ENCODE peak calls at places on chromosomes 3 and 15, in ten cellular contexts. D is SJSA1, C is MM.1S, Y is K562, P is left ventricle myocardium inferior, T is hepatocyte, I is tibial artery, H is mammary epithelial cell, O is psoas muscle, K is PC-9. S is an unnamed sample.

GRCh38 chr15:73560501-73561117 is 72.6 kb downstream of the NPTN start:
- DNase-seq in I (no peak), Y (no peak), T (peak; percentile 76), H (peak; percentile 51), D (no peak), K (peak; percentile 8), O (no peak), C (peak; percentile 64), P (no peak), S (no peak)

GRCh38 chr15:60047701-60048100 is 43.6 kb downstream of the FOXB1 start:
- DNase-seq in H (no peak), P (no peak), Y (no peak), T (no peak), C (no peak), K (no peak), D (no peak), I (no peak), O (no peak), S (no peak)

GRCh38 chr3:136621628-136622027 is 130.6 kb downstream of the STAG1 start:
- DNase-seq in O (no peak), K (peak; percentile 26), C (no peak), Y (no peak), T (no peak), H (peak; percentile 69), D (no peak), P (no peak), I (no peak), S (no peak)

GRCh38 chr3:61547625-61548024 is 13.7 kb upstream of the PTPRG start:
- DNase-seq in D (no peak), Y (no peak), O (no peak), I (no peak), T (no peak), P (no peak), C (no peak), H (no peak), K (no peak), S (no peak)

GRCh38 chr15:25737218-25737643 is 125.9 kb downstream of the ATP10A start:
- DNase-seq in H (no peak), T (no peak), K (no peak), D (peak; percentile 71), Y (no peak), O (no peak), C (no peak), P (peak; percentile 62), I (peak; percentile 81), S (peak; percentile 56)

GRCh38 chr3:187550446-187550845 is 119.7 kb downstream of the SST start:
- DNase-seq in K (no peak), O (no peak), D (no peak), C (no peak), I (no peak), Y (no peak), H (no peak), P (no peak), T (no peak), S (no peak)

GRCh38 chr3:106423321-106424225 is 554.8 kb upstream of the CBLB start:
- DNase-seq in P (no peak), O (no peak), K (no peak), H (peak; percentile 21), Y (no peak), I (no peak), T (no peak), C (no peak), D (no peak), S (no peak)

GRCh38 chr3:184568918-184569829 is 7.6 kb downstream of the EPHB3 start:
- DNase-seq in C (no peak), H (peak; percentile 82), P (peak; percentile 81), D (peak; percentile 94), I (peak; percentile 87), O (peak; percentile 77), Y (peak; percentile 62), K (peak; percentile 75), T (peak; percentile 91), S (peak; percentile 92)

DNA sequence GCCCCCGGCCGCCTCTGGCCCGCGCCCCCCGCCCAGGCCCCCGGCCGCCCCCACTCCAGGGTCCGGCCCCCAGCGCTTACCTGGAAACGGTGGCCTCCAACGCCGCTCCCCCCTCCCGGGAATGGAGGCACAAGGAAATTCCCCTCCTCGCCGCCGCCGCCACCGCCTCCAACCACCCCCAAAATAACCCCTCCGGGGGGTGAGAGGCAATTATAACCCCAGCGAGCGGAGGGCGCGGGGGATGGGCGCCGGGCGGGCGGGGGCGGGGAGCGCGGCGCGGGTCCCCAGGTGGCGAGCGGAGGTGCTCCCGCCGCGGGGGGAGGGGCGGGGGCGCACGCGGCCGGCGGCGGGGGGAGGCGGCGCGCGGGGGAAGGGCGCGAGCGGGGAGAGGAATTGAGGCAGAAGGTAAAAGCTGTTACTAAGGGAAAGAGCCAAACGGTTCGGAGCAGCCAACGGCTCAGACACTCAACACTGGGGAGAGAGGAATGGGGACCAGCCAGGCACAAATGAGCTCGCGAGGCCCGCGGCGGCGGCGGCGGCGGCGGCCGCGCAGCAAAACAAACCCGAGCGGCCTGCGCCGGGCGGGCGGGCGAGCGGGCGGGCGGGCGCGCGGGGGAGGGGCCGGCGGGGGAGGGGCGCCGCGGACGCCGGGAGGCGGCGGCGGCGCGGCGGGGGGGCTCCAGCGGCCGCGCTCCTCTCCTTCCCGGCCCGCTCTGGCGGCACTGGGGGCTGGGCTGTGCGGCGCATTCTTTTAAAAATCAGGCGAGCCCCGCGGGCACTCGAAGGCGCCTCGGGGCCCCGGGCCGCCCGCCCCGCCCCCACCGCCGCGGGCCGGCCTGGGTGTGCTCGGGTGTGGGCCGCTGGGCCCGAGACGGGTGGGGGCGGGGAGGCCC is at the start of gene TBL1XR1:
- DNase-seq in Y (peak; percentile 94), T (peak; percentile 94), K (peak; percentile 96), D (peak; percentile 89), H (peak; percentile 88), I (peak; percentile 92), P (peak; percentile 93), O (peak; percentile 91), C (peak; percentile 97), S (peak; percentile 96)
- H3K4me1 ChIP-seq in Y (peaks cover 4% of the 10 kb centered on the region), T (peaks cover 16% of the 10 kb centered on the region), K (peaks cover 44% of the 10 kb centered on the region), D (peaks cover 41% of the 10 kb centered on the region), H (peaks cover 12% of the 10 kb centered on the region), I (peaks cover 7% of the 10 kb centered on the region), P (peaks cover 44% of the 10 kb centered on the region), O (peaks cover 19% of the 10 kb centered on the region), C (peaks cover 40% of the 10 kb centered on the region), S (no peaks in the 10 kb centered on the region)

DNA sequence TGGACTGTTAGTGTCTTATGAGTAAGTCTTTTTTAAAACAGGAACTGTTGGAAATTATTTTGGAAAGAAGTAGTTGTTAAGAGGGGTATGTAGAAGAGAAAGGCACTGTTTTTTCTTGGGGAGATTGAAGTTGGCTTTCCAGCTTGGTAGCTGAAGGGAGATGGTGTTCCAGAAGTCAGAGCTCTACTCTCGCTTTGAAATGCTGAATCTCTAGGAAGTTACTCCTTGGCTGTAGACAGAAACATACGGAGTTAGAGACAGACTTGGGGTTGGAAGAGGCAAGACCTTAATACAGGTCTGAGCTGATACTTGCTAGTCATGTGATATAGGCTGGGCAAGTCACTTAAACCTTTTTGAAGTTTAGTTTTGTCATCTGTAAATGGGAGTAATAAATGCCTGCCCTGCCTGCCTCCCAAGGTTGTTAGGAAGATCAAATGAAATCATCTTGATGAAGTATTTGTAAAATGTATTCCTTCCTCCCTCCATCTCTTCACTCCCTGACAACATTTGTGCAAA is 2.8 kb downstream of the PXK start:
- DNase-seq in K (no peak), P (no peak), D (no peak), Y (no peak), H (no peak), O (no peak), C (no peak), T (no peak), I (no peak), S (no peak)
- H3K27ac ChIP-seq in K (peak overlapping the region; percentile 96), P (peak overlapping the region; percentile 78), D (peak overlapping the region; percentile 32), Y (peak overlapping the region; percentile 64), H (peak overlapping the region; percentile 94), O (peak overlapping the region; percentile 50), C (no peak overlapping the region), T (peak overlapping the region; percentile 76), I (peak overlapping the region; percentile 43), S (peak overlapping the region; percentile 81)

GRCh38 chr3:146374146-146374545 is 95.2 kb downstream of the PLSCR2 start:
- DNase-seq in C (no peak), O (no peak), D (no peak), Y (no peak), P (no peak), K (no peak), H (no peak), T (no peak), I (no peak), S (no peak)

GRCh38 chr3:146371902-146372301 is 97.5 kb downstream of the PLSCR2 start:
- DNase-seq in K (no peak), T (no peak), O (no peak), H (no peak), Y (no peak), P (no peak), I (no peak), D (no peak), C (no peak), S (no peak)

DNA sequence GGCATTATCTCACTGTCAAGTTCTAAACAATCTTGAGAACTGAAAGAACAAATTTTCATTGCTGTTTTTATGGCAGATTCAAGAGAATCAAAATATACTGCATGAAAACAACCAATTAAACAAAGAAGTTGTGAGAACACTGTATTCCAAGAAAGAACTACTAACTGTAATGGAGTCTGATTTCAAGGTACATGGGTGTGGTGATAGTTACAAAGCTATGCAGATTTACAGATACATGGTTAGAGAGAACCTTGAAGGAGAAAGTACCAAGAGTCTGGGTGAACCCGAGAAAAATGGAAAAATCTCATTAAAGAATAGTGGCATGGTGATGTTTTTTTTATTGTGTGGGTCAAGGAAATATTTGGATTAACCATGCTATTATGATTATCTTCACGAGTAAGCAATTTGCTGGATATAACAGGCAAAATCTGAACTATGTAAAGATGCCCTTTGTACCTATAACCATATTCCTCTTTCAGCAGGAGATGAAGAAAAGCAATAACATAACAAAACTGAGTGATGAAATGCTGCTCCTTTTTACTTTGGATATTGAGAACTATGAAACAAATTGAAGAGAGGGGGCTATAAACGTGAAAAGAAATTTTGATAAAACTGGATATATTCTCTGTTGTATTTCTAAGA is 100.4 kb downstream of the PLSCR2 start:
- DNase-seq in P (no peak), O (no peak), K (no peak), Y (no peak), D (no peak), C (no peak), H (no peak), I (no peak), T (no peak), S (no peak)
- H3K9me3 ChIP-seq in P (peaks cover 27% of the 10 kb centered on the region), O (no peaks in the 10 kb centered on the region), K (no peaks in the 10 kb centered on the region), Y (no peaks in the 10 kb centered on the region), D (no peaks in the 10 kb centered on the region), C (no peaks in the 10 kb centered on the region), H (no peaks in the 10 kb centered on the region), I (peaks cover 8% of the 10 kb centered on the region), T (no peaks in the 10 kb centered on the region), S (no peaks in the 10 kb centered on the region)

GRCh38 chr15:90192961-90193786 is 8.0 kb upstream of the SEMA4B start:
- DNase-seq in T (no peak), H (no peak), D (no peak), K (no peak), P (no peak), I (peak; percentile 33), O (no peak), C (no peak), Y (no peak), S (no peak)

GRCh38 chr15:90190606-90191343 is 10.4 kb upstream of the SEMA4B start:
- DNase-seq in Y (peak; percentile 57), K (peak; percentile 29), P (no peak), H (peak; percentile 94), I (no peak), D (no peak), C (peak; percentile 96), T (no peak), O (no peak), S (no peak)

GRCh38 chr15:90189781-90190467 is 11.2 kb upstream of the SEMA4B start:
- DNase-seq in T (peak; percentile 2), H (no peak), K (no peak), C (no peak), Y (peak; percentile 34), O (no peak), D (no peak), P (no peak), I (no peak), S (no peak)

GRCh38 chr15:90191795-90192494 is 9.2 kb upstream of the SEMA4B start:
- DNase-seq in O (peak; percentile 62), D (peak; percentile 58), Y (peak; percentile 74), T (peak; percentile 89), P (peak; percentile 75), K (peak; percentile 70), I (peak; percentile 74), C (peak; percentile 88), H (peak; percentile 60), S (peak; percentile 89)

DNA sequence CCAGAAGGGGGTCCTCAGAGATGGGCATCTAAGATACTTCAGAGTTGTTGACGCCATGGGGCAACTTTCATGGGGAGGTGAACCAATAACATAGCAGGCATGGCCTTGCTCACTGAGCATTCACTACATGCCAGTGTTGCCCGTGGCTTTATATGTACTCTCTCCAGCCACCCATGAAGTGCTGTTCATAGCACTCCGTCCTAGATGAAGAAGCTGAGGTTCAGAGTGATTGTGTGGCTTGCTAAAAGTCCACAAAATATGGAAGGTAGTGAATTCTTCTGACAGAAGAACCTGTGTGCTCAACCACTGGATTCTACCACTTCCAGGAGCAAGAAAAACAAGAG is 9.8 kb upstream of the SEMA4B start:
- DNase-seq in K (no peak), D (no peak), P (no peak), Y (no peak), C (no peak), H (no peak), O (no peak), I (no peak), T (no peak), S (no peak)
- H3K4me1 ChIP-seq in K (peaks cover 19% of the 10 kb centered on the region), D (peaks cover 5% of the 10 kb centered on the region), P (peaks cover 65% of the 10 kb centered on the region), Y (peaks cover 37% of the 10 kb centered on the region), C (peaks cover 44% of the 10 kb centered on the region), H (peaks cover 38% of the 10 kb centered on the region), O (peaks cover 15% of the 10 kb centered on the region), I (peaks cover 52% of the 10 kb centered on the region), T (peaks cover 27% of the 10 kb centered on the region), S (peaks cover 10% of the 10 kb centered on the region)